ENCODE peak calls at places on chromosomes 11 and 22, in four cellular contexts. Z, P, V and E are unnamed samples.

GRCh38 chr11:106152013-106152412 is 74.6 kb downstream of the AASDHPPT start:
- DNase-seq in V (no peak), P (no peak), Z (no peak), E (no peak)

GRCh38 chr22:48477031-48477721 is 1350.5 kb downstream of the BRD1 start:
- DNase-seq in P (peak; percentile 77), Z (no peak), V (no peak), E (peak; percentile 65)

GRCh38 chr11:37026326-37026725 is 428.3 kb upstream of the RAG2 start:
- DNase-seq in Z (no peak), P (no peak), V (no peak), E (no peak)

GRCh38 chr22:40749006-40749405 is 69.7 kb downstream of the MCHR1 start:
- DNase-seq in V (no peak), P (no peak), Z (no peak), E (no peak)

GRCh38 chr22:40116496-40117200 is 61.1 kb upstream of the TNRC6B start:
- DNase-seq in Z (no peak), V (no peak), P (no peak), E (no peak)

GRCh38 chr11:106344392-106344791 is 266.9 kb downstream of the AASDHPPT start:
- DNase-seq in Z (no peak), V (no peak), P (no peak), E (no peak)

GRCh38 chr11:133946541-133947297 is 10.0 kb downstream of the IGSF9B start:
- DNase-seq in Z (no peak), V (no peak), P (no peak), E (no peak)

GRCh38 chr22:36741204-36741793 is 34.6 kb downstream of the IFT27 start:
- DNase-seq in Z (peak; percentile 10), P (peak; percentile 24), V (no peak), E (no peak)

GRCh38 chr22:40482391-40482790 is 112.0 kb downstream of the SGSM3 start:
- DNase-seq in Z (no peak), P (no peak), V (no peak), E (no peak)

GRCh38 chr22:47588583-47588970 is 826.1 kb downstream of the TBC1D22A start:
- DNase-seq in P (peak; percentile 4), Z (peak; percentile 15), V (no peak), E (no peak)

GRCh38 chr22:47384977-47385376 is 622.5 kb downstream of the TBC1D22A start:
- DNase-seq in Z (peak; percentile 22), V (no peak), P (no peak), E (no peak)

GRCh38 chr11:102476069-102476468 is 23.5 kb upstream of the TMEM123 start:
- DNase-seq in V (no peak), Z (no peak), P (no peak), E (no peak)

GRCh38 chr22:33842421-33843094 is 77.7 kb downstream of the LARGE1 start:
- DNase-seq in V (no peak), Z (no peak), P (no peak), E (no peak)

GRCh38 chr11:9516113-9516512 is 55.3 kb downstream of the ZNF143 start:
- DNase-seq in V (no peak), Z (no peak), P (no peak), E (no peak)

GRCh38 chr11:58580311-58580710 is 1.4 kb downstream of the ZFP91 start:
- DNase-seq in P (no peak), V (no peak), Z (no peak), E (no peak)

GRCh38 chr11:46800177-46800576 is 45.9 kb downstream of the CKAP5 start:
- DNase-seq in P (no peak), Z (no peak), V (no peak), E (no peak)

GRCh38 chr22:25488244-25489020 is 76.0 kb upstream of the GRK3 start:
- DNase-seq in V (no peak), P (no peak), Z (no peak), E (no peak)

GRCh38 chr11:15497366-15497765 is 382.6 kb downstream of the INSC start:
- DNase-seq in Z (no peak), V (no peak), P (no peak), E (no peak)

GRCh38 chr11:133955945-133956421 is 785 bp downstream of the IGSF9B start:
- DNase-seq in V (peak; percentile 81), Z (no peak), P (no peak), E (no peak)

GRCh38 chr22:48268771-48269552 is 1506.5 kb downstream of the TBC1D22A start:
- DNase-seq in Z (no peak), P (no peak), V (peak; percentile 68), E (no peak)

GRCh38 chr11:28833670-28834069 is 725.5 kb downstream of the METTL15 start:
- DNase-seq in Z (no peak), V (no peak), P (no peak), E (no peak)

GRCh38 chr22:37740455-37741311 is 43.8 kb downstream of the TRIOBP start:
- DNase-seq in V (peak; percentile 79), Z (no peak), P (no peak), E (no peak)

DNA sequence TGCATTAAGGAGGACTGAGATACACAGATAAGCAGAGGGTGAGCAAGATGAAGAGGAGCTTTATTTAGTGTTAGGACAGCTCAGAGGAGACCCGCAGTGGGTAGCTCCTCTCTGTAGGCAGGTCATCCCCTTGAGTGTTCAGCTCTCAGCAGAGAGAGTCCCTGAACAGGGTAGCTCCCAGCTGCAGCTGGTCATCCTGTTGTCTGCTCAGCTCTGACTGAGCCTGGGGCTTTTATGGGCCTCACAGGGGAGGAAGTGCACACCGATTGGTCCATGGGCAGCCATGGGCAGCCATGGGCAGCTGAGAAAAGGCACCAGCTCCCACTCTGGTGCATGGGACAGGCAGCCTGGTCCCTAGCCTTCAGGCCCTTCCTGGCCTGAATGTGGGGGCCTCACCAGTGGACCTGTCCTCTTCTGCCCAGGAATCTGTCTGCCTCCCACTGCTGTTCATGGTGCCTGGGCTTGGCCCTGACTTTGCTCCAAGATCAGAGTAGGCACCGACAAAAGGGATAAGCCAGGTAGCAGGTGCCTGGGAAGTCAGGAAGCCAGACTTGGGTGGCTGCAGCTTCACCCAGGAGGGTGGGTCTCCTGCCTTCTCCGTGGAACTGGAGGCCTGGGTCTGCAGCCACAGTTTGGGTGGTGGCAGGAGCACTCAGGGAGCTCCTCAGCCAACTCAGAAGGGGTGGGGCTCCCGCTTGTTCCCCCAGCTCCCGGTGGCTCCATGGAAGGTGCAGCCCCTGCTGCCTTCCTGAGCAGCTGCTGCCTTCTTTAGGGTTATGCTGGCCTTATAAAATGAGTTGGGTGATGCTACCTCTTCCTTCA is 54.7 kb downstream of the MYEOV start:
- DNase-seq in P (peak; percentile 24), V (no peak), Z (no peak), E (peak; percentile 10)
- TF ChIP-seq POLR2AphosphoS5 in P (no peak), V (no peak), Z (no peak), E (no peak)

GRCh38 chr22:45647532-45648225 is 24.0 kb upstream of the ATXN10 start:
- DNase-seq in P (no peak), Z (no peak), V (no peak), E (peak; percentile 34)

GRCh38 chr22:45644714-45645113 is 26.9 kb upstream of the ATXN10 start:
- DNase-seq in Z (no peak), V (no peak), P (no peak), E (no peak)

GRCh38 chr22:45645150-45645525 is 26.5 kb upstream of the ATXN10 start:
- DNase-seq in V (no peak), P (no peak), Z (no peak), E (no peak)

GRCh38 chr22:45648320-45649070 is 23.1 kb upstream of the ATXN10 start:
- DNase-seq in Z (no peak), V (peak; percentile 72), P (no peak), E (no peak)

DNA sequence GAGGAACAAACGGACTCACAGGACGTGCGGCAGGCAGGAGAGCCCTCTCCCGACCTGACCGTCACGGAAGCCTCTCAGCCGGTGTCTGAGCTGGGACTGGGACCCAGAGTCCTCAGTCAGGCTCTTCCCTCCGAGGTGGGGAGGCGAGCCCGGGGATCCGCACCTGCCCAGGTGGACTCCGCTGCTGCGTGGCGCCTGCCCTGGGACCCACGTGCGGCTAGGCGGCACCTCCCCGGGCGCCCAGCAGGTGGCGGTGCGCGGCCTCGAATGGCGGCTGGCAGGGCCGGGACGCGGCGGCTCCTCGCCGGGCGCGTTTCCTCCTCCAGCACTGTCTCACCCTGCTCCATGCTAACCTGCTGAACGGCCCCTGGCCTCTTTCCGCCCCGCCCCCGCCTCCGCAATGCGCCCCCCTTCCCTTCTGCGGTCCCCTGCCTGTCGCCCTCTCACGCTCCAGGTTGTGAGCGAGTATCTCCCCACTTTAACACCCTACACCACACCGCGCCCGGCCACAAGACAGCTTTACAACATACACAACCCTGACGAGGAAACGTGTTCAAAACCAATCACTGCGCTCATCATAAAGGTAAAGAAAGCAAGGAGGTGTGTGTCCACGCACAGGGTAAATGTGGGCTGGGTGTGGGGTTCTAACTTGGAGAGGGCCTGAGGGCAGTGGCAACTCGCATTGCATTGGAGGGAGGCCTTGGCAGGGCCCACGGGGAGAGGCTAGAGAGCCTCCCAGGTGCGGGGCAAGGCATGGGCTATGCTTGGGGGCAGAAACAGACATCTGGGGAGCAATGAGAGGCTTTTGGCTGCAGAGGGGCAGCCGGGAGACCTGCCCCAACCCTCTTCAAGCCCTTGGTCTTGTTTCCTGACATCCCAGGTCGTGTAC is 25.9 kb upstream of the ATXN10 start:
- DNase-seq in P (no peak), V (peak; percentile 97), Z (peak; percentile 85), E (peak; percentile 49)
- H3K4me3 ChIP-seq in P (no peak overlapping the region), V (no peak overlapping the region), Z (no peak overlapping the region), E (no peak overlapping the region)

GRCh38 chr11:74680035-74680671 is 51.1 kb downstream of the CHRDL2 start:
- DNase-seq in P (no peak), V (no peak), Z (no peak), E (peak; percentile 6)

GRCh38 chr11:74681686-74682651 is 49.3 kb downstream of the CHRDL2 start:
- DNase-seq in V (no peak), Z (peak; percentile 88), P (peak; percentile 62), E (peak; percentile 77)

GRCh38 chr11:74682731-74683278 is 48.4 kb downstream of the CHRDL2 start:
- DNase-seq in P (peak; percentile 71), V (no peak), Z (no peak), E (no peak)

GRCh38 chr11:74679513-74679865 is 51.7 kb downstream of the CHRDL2 start:
- DNase-seq in P (no peak), V (no peak), Z (no peak), E (peak; percentile 46)

DNA sequence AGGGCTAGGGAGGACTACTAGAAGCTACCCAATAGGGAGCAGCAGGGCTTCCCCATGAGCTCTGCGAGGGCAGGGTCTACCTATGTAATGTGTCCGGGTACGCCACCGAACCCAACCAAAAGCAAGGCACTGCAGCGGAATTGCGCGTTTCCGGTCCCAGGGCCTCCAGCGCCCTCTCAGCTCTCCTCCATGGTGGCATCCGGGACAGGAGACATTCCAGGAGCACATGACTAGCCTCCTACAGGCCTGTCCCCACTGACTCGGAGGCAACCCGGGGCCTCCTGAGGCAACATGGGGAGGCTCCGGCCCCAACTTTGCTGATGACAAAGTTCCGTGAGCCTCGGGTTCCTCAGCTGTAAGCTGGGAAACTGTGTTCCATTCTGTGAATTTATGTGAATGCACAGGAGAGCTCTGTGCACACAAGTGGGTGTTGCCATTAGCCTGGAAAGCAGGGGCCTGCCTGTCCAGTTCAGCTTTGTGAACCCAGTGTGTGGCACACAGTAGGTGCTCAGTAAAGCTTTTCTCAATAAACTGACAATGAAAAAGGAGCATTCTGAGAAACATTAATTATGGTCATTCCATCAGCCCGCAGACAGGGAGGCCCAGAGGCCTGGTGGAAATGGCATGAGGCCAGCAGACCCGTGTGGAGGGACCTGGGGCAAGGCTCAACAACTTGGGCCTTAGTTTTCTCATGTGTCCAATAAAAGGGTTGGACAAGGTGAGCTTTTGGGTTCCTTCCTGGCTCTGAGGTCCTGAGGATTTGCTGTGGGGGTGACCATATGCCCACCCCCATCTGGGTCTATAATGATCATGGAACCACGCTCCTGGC is 50.3 kb downstream of the CHRDL2 start:
- DNase-seq in P (peak; percentile 53), Z (no peak), V (no peak), E (peak; percentile 49)
- TF ChIP-seq POLR2AphosphoS5 in P (no peak), Z (no peak), V (no peak), E (no peak)

DNA sequence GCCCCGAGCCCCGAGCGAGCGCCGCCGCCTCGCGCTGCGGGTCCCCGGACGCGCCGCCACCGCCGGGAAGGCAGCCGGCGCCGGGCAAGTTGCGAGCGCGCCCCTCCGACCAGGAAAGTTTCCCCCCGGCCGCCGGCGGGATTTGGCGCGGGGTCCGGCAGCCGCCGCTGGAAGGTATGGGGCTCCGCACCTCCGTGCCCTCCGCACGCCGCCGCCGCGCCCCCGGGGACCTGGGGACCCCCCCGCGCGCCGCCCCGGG is 281 bp downstream of the TSPAN18 start:
- DNase-seq in P (no peak), V (no peak), Z (no peak), E (no peak)
- H3K4me3 ChIP-seq in P (peak overlapping the region; percentile 81), V (peak overlapping the region; percentile 47), Z (peak overlapping the region; percentile 87), E (peak overlapping the region; percentile 58)